ENCODE peak calls at places on chromosomes 3 and 15, in five cellular contexts. One of them, this sample, is unnamed.

GRCh38 chr15:97961067-97961954 is 808 bp downstream of the ARRDC4 start:
- DNase-seq in substantia nigra: no peak
- DNase-seq in mammary epithelial cell: peak; percentile 40
- DNase-seq in naive thymus-derived CD8-positive, alpha-beta T cell: peak; percentile 5
- DNase-seq in left cardiac atrium: peak; percentile 65
- DNase-seq in this sample: peak; percentile 47

GRCh38 chr3:10638466-10638865 is 133.1 kb upstream of the ATP2B2 start:
- DNase-seq in substantia nigra: no peak
- DNase-seq in mammary epithelial cell: no peak
- DNase-seq in naive thymus-derived CD8-positive, alpha-beta T cell: no peak
- DNase-seq in left cardiac atrium: no peak
- DNase-seq in this sample: no peak

GRCh38 chr15:69729167-69729748 is 276.6 kb downstream of the RPLP1 start:
- DNase-seq in substantia nigra: no peak
- DNase-seq in mammary epithelial cell: no peak
- DNase-seq in naive thymus-derived CD8-positive, alpha-beta T cell: peak; percentile 55
- DNase-seq in left cardiac atrium: no peak
- DNase-seq in this sample: peak; percentile 34

GRCh38 chr3:138468886-138469285 is 34.5 kb downstream of the ESYT3 start:
- DNase-seq in substantia nigra: no peak
- DNase-seq in mammary epithelial cell: peak; percentile 76
- DNase-seq in naive thymus-derived CD8-positive, alpha-beta T cell: no peak
- DNase-seq in left cardiac atrium: no peak
- DNase-seq in this sample: peak; percentile 88

GRCh38 chr3:80785475-80785874 is 976.0 kb downstream of the GBE1 start:
- DNase-seq in substantia nigra: no peak
- DNase-seq in mammary epithelial cell: no peak
- DNase-seq in naive thymus-derived CD8-positive, alpha-beta T cell: no peak
- DNase-seq in left cardiac atrium: no peak
- DNase-seq in this sample: no peak

GRCh38 chr15:64622410-64623260 is 152.8 kb downstream of the RBPMS2 start:
- DNase-seq in substantia nigra: no peak
- DNase-seq in mammary epithelial cell: no peak
- DNase-seq in naive thymus-derived CD8-positive, alpha-beta T cell: peak; percentile 53
- DNase-seq in left cardiac atrium: no peak
- DNase-seq in this sample: no peak

GRCh38 chr3:125437631-125438435 is 62.7 kb upstream of the ZNF148 start:
- DNase-seq in substantia nigra: no peak
- DNase-seq in mammary epithelial cell: peak; percentile 13
- DNase-seq in naive thymus-derived CD8-positive, alpha-beta T cell: peak; percentile 40
- DNase-seq in left cardiac atrium: peak; percentile 55
- DNase-seq in this sample: peak; percentile 57

GRCh38 chr3:195160257-195160898 is 110.6 kb downstream of the XXYLT1 start:
- DNase-seq in substantia nigra: no peak
- DNase-seq in mammary epithelial cell: no peak
- DNase-seq in naive thymus-derived CD8-positive, alpha-beta T cell: no peak
- DNase-seq in left cardiac atrium: peak; percentile 31
- DNase-seq in this sample: peak; percentile 87

GRCh38 chr3:31268868-31269267 is 263.9 kb upstream of the STT3B start:
- DNase-seq in substantia nigra: no peak
- DNase-seq in mammary epithelial cell: no peak
- DNase-seq in naive thymus-derived CD8-positive, alpha-beta T cell: no peak
- DNase-seq in left cardiac atrium: no peak
- DNase-seq in this sample: no peak

GRCh38 chr3:193885832-193886231 is 250.1 kb upstream of the HES1 start:
- DNase-seq in substantia nigra: no peak
- DNase-seq in mammary epithelial cell: no peak
- DNase-seq in naive thymus-derived CD8-positive, alpha-beta T cell: no peak
- DNase-seq in left cardiac atrium: no peak
- DNase-seq in this sample: no peak

GRCh38 chr3:181839915-181840295 is 128.2 kb downstream of the SOX2 start:
- DNase-seq in substantia nigra: no peak
- DNase-seq in mammary epithelial cell: no peak
- DNase-seq in naive thymus-derived CD8-positive, alpha-beta T cell: no peak
- DNase-seq in left cardiac atrium: no peak
- DNase-seq in this sample: no peak

GRCh38 chr3:192929755-192930491 is 12.3 kb upstream of the MB21D2 start:
- DNase-seq in substantia nigra: no peak
- DNase-seq in mammary epithelial cell: no peak
- DNase-seq in naive thymus-derived CD8-positive, alpha-beta T cell: no peak
- DNase-seq in left cardiac atrium: no peak
- DNase-seq in this sample: peak; percentile 82

GRCh38 chr3:182671942-182672341 is 121.4 kb upstream of the ATP11B start:
- DNase-seq in substantia nigra: no peak
- DNase-seq in mammary epithelial cell: peak; percentile 71
- DNase-seq in naive thymus-derived CD8-positive, alpha-beta T cell: no peak
- DNase-seq in left cardiac atrium: no peak
- DNase-seq in this sample: peak; percentile 21

GRCh38 chr3:119831941-119832371 is 50.1 kb downstream of the NR1I2 start:
- DNase-seq in substantia nigra: no peak
- DNase-seq in mammary epithelial cell: peak; percentile 39
- DNase-seq in naive thymus-derived CD8-positive, alpha-beta T cell: no peak
- DNase-seq in left cardiac atrium: no peak
- DNase-seq in this sample: peak; percentile 95

GRCh38 chr15:99416191-99417188 is 149.3 kb upstream of the MEF2A start:
- DNase-seq in substantia nigra: no peak
- DNase-seq in mammary epithelial cell: no peak
- DNase-seq in naive thymus-derived CD8-positive, alpha-beta T cell: no peak
- DNase-seq in left cardiac atrium: no peak
- DNase-seq in this sample: no peak

GRCh38 chr15:69661871-69662667 is 209.5 kb downstream of the RPLP1 start:
- DNase-seq in substantia nigra: no peak
- DNase-seq in mammary epithelial cell: no peak
- DNase-seq in naive thymus-derived CD8-positive, alpha-beta T cell: no peak
- DNase-seq in left cardiac atrium: no peak
- DNase-seq in this sample: no peak

GRCh38 chr3:72529084-72529483 is 319.2 kb downstream of the SHQ1 start:
- DNase-seq in substantia nigra: no peak
- DNase-seq in mammary epithelial cell: no peak
- DNase-seq in naive thymus-derived CD8-positive, alpha-beta T cell: no peak
- DNase-seq in left cardiac atrium: no peak
- DNase-seq in this sample: no peak

GRCh38 chr3:48430359-48431101 is 644 bp upstream of the PLXNB1 start:
- DNase-seq in substantia nigra: no peak
- DNase-seq in mammary epithelial cell: no peak
- DNase-seq in naive thymus-derived CD8-positive, alpha-beta T cell: no peak
- DNase-seq in left cardiac atrium: no peak
- DNase-seq in this sample: no peak

GRCh38 chr15:43771816-43772215 is 5.0 kb downstream of the ELL3 start:
- DNase-seq in substantia nigra: no peak
- DNase-seq in mammary epithelial cell: peak; percentile 16
- DNase-seq in naive thymus-derived CD8-positive, alpha-beta T cell: no peak
- DNase-seq in left cardiac atrium: no peak
- DNase-seq in this sample: no peak

GRCh38 chr15:70575251-70576227 is 187.8 kb downstream of the UACA start:
- DNase-seq in substantia nigra: no peak
- DNase-seq in mammary epithelial cell: no peak
- DNase-seq in naive thymus-derived CD8-positive, alpha-beta T cell: no peak
- DNase-seq in left cardiac atrium: no peak
- DNase-seq in this sample: peak; percentile 29

GRCh38 chr15:22922003-22922402 is 58.2 kb downstream of the CYFIP1 start:
- DNase-seq in substantia nigra: no peak
- DNase-seq in mammary epithelial cell: no peak
- DNase-seq in naive thymus-derived CD8-positive, alpha-beta T cell: no peak
- DNase-seq in left cardiac atrium: no peak
- DNase-seq in this sample: no peak

GRCh38 chr15:82851331-82851850 is 42.0 kb downstream of the WHAMM start:
- DNase-seq in substantia nigra: no peak
- DNase-seq in mammary epithelial cell: no peak
- DNase-seq in naive thymus-derived CD8-positive, alpha-beta T cell: no peak
- DNase-seq in left cardiac atrium: no peak
- DNase-seq in this sample: no peak

GRCh38 chr3:114496021-114496434 is 202.2 kb downstream of the TIGIT start:
- DNase-seq in substantia nigra: no peak
- DNase-seq in mammary epithelial cell: peak; percentile 58
- DNase-seq in naive thymus-derived CD8-positive, alpha-beta T cell: no peak
- DNase-seq in left cardiac atrium: peak; percentile 36
- DNase-seq in this sample: peak; percentile 91

GRCh38 chr3:48155122-48155521 is 33.1 kb downstream of the CDC25A start:
- DNase-seq in substantia nigra: no peak
- DNase-seq in mammary epithelial cell: peak; percentile 91
- DNase-seq in naive thymus-derived CD8-positive, alpha-beta T cell: no peak
- DNase-seq in left cardiac atrium: no peak
- DNase-seq in this sample: peak; percentile 79

GRCh38 chr3:149559989-149560388 is 85.5 kb downstream of the TM4SF4 start:
- DNase-seq in substantia nigra: no peak
- DNase-seq in mammary epithelial cell: no peak
- DNase-seq in naive thymus-derived CD8-positive, alpha-beta T cell: no peak
- DNase-seq in left cardiac atrium: no peak
- DNase-seq in this sample: no peak

GRCh38 chr3:183178833-183179549 is 16.5 kb upstream of the LAMP3 start:
- DNase-seq in substantia nigra: no peak
- DNase-seq in mammary epithelial cell: peak; percentile 46
- DNase-seq in naive thymus-derived CD8-positive, alpha-beta T cell: peak; percentile 26
- DNase-seq in left cardiac atrium: peak; percentile 40
- DNase-seq in this sample: peak; percentile 44

GRCh38 chr3:111744611-111745010 is 114.5 kb upstream of the PHLDB2 start:
- DNase-seq in substantia nigra: no peak
- DNase-seq in mammary epithelial cell: no peak
- DNase-seq in naive thymus-derived CD8-positive, alpha-beta T cell: no peak
- DNase-seq in left cardiac atrium: no peak
- DNase-seq in this sample: no peak

GRCh38 chr15:89964555-89964954 is 36.6 kb upstream of the ZNF710 start:
- DNase-seq in substantia nigra: no peak
- DNase-seq in mammary epithelial cell: no peak
- DNase-seq in naive thymus-derived CD8-positive, alpha-beta T cell: no peak
- DNase-seq in left cardiac atrium: no peak
- DNase-seq in this sample: no peak

GRCh38 chr3:59286791-59287531 is 237.1 kb upstream of the CFAP20DC start:
- DNase-seq in substantia nigra: no peak
- DNase-seq in mammary epithelial cell: peak; percentile 85
- DNase-seq in naive thymus-derived CD8-positive, alpha-beta T cell: no peak
- DNase-seq in left cardiac atrium: peak; percentile 42
- DNase-seq in this sample: peak; percentile 11

GRCh38 chr15:65329298-65329990 is 25.0 kb downstream of the RNU5B-1 start:
- DNase-seq in substantia nigra: no peak
- DNase-seq in mammary epithelial cell: no peak
- DNase-seq in naive thymus-derived CD8-positive, alpha-beta T cell: no peak
- DNase-seq in left cardiac atrium: no peak
- DNase-seq in this sample: no peak

GRCh38 chr15:97459771-97460170 is 500.7 kb upstream of the ARRDC4 start:
- DNase-seq in substantia nigra: no peak
- DNase-seq in mammary epithelial cell: no peak
- DNase-seq in naive thymus-derived CD8-positive, alpha-beta T cell: no peak
- DNase-seq in left cardiac atrium: no peak
- DNase-seq in this sample: no peak

GRCh38 chr3:196519738-196520122 is 4.6 kb upstream of the SMCO1 start:
- DNase-seq in substantia nigra: no peak
- DNase-seq in mammary epithelial cell: no peak
- DNase-seq in naive thymus-derived CD8-positive, alpha-beta T cell: no peak
- DNase-seq in left cardiac atrium: no peak
- DNase-seq in this sample: no peak

GRCh38 chr15:41125063-41125669 is 9.1 kb upstream of the INO80 start:
- DNase-seq in substantia nigra: no peak
- DNase-seq in mammary epithelial cell: no peak
- DNase-seq in naive thymus-derived CD8-positive, alpha-beta T cell: no peak
- DNase-seq in left cardiac atrium: no peak
- DNase-seq in this sample: no peak